ENCODE peak calls at places on chromosome X, in ten cellular contexts. P is NCI-H2081 treated with DMSO at 0.1 percent for 48 hours; N is ACHN; C is fibroblast of the aortic adventitia; R is cardiac muscle cell; K is substantia nigra; O is head of caudate nucleus; U is stimulated activated CD4-positive, alpha-beta T cell treated with anti-CD3 and anti-CD28 coated beads, Interleukin-15, amount 100 ng/mL, for 1 hour; V is lower lobe of right lung; H is tibial artery. W is an unnamed sample.

GRCh38 chrX:68917799-68918198 is 89.0 kb downstream of the EFNB1 start:
- DNase-seq in P (no peak), N (no peak), C (no peak), R (no peak), K (no peak), O (no peak), U (no peak), V (no peak), H (no peak), W (no peak)

GRCh38 chrX:49003696-49004095 is 1.6 kb upstream of the GRIPAP1 start:
- DNase-seq in P (no peak), N (no peak), C (no peak), R (no peak), K (no peak), O (no peak), U (no peak), V (no peak), H (no peak), W (no peak)

GRCh38 chrX:85859426-85859825 is 187.9 kb downstream of the CHM start:
- DNase-seq in P (no peak), N (no peak), C (peak; percentile 1), R (peak; percentile 2), K (no peak), O (no peak), U (no peak), V (no peak), H (no peak), W (no peak)

GRCh38 chrX:94831364-94831763 is 1157.4 kb downstream of the FAM133A start:
- DNase-seq in P (peak; percentile 11), N (peak; percentile 7), C (peak; percentile 39), R (peak; percentile 6), K (no peak), O (no peak), U (no peak), V (no peak), H (no peak), W (no peak)

GRCh38 chrX:17377795-17378194 is 2.8 kb downstream of the NHS start:
- DNase-seq in P (no peak), N (peak; percentile 6), C (no peak), R (no peak), K (no peak), O (no peak), U (no peak), V (no peak), H (no peak), W (no peak)

GRCh38 chrX:38800981-38801845 is at the start of gene MID1IP1:
- DNase-seq in P (peak; percentile 81), N (peak; percentile 85), C (peak; percentile 91), R (peak; percentile 95), K (peak; percentile 45), O (peak; percentile 91), U (peak; percentile 54), V (peak; percentile 94), H (peak; percentile 89), W (peak; percentile 27)

GRCh38 chrX:57652705-57653104 is 27.4 kb downstream of the NLRP2B start:
- DNase-seq in P (no peak), N (no peak), C (no peak), R (no peak), K (no peak), O (no peak), U (no peak), V (no peak), H (no peak), W (no peak)

GRCh38 chrX:153779891-153780677 is 757 bp upstream of the SRPK3 start:
- DNase-seq in P (no peak), N (no peak), C (no peak), R (no peak), K (no peak), O (no peak), U (no peak), V (no peak), H (no peak), W (no peak)

GRCh38 chrX:133527415-133527814 is 112.1 kb upstream of the GPC4 start:
- DNase-seq in P (no peak), N (no peak), C (no peak), R (peak; percentile 2), K (no peak), O (no peak), U (no peak), V (no peak), H (no peak), W (no peak)

GRCh38 chrX:1323315-1323714 is 13.3 kb upstream of the IL3RA start:
- DNase-seq in P (no peak), N (peak; percentile 20), C (no peak), R (no peak), K (no peak), O (no peak), U (peak; percentile 14), V (peak; percentile 71), H (no peak), W (peak; percentile 22)

W was measured in central memory CD8-positive, alpha-beta T cell.